ENCODE peak calls at places on chromosomes 1 and 21, in ten cellular contexts. T is esophagus squamous epithelium, N is astrocyte, W is cardiac fibroblast, K is kidney epithelial cell, Z is HFF-Myc, U is breast epithelium, X is psoas muscle, G is fibroblast of lung, Q is dorsolateral prefrontal cortex. C is an unnamed sample.

GRCh38 chr1:41449326-41449921 is 35.1 kb downstream of the EDN2 start:
- DNase-seq in T (no peak), N (no peak), W (no peak), K (no peak), Z (no peak), U (no peak), X (no peak), G (no peak), Q (no peak), C (no peak)

GRCh38 chr1:44696789-44697188 is 22.3 kb downstream of the ARMH1 start:
- DNase-seq in T (no peak), N (no peak), W (no peak), K (no peak), Z (no peak), U (no peak), X (no peak), G (no peak), Q (no peak), C (no peak)

GRCh38 chr1:209529233-209529632 is 54.3 kb upstream of the CAMK1G start:
- DNase-seq in T (no peak), N (no peak), W (no peak), K (no peak), Z (no peak), U (no peak), X (no peak), G (no peak), Q (no peak), C (no peak)

GRCh38 chr1:153202006-153202405 is 1.2 kb upstream of the LELP1 start:
- DNase-seq in T (no peak), N (no peak), W (no peak), K (no peak), Z (no peak), U (no peak), X (no peak), G (no peak), Q (no peak), C (no peak)

GRCh38 chr1:97332716-97333115 is 588.1 kb downstream of the DPYD start:
- DNase-seq in T (no peak), N (peak), W (peak), K (no peak), Z (no peak), U (no peak), X (no peak), G (peak), Q (no peak), C (no peak)

GRCh38 chr1:58779059-58779754 is 4.6 kb downstream of the JUN start:
- DNase-seq in T (no peak), N (peak), W (peak), K (no peak), Z (no peak), U (no peak), X (no peak), G (peak), Q (no peak), C (no peak)

GRCh38 chr1:23419180-23419579 is 5.4 kb downstream of the TCEA3 start:
- DNase-seq in T (no peak), N (no peak), W (no peak), K (no peak), Z (no peak), U (no peak), X (no peak), G (no peak), Q (no peak), C (no peak)

GRCh38 chr1:180489976-180490375 is 12.4 kb downstream of the ACBD6 start:
- DNase-seq in T (no peak), N (no peak), W (no peak), K (no peak), Z (no peak), U (no peak), X (no peak), G (no peak), Q (no peak), C (no peak)

GRCh38 chr1:200240655-200241054 is 169.2 kb downstream of the ZNF281 start:
- DNase-seq in T (no peak), N (no peak), W (peak), K (no peak), Z (no peak), U (no peak), X (no peak), G (no peak), Q (no peak), C (no peak)

GRCh38 chr1:119084651-119085262 is 55.7 kb downstream of the WARS2 start:
- DNase-seq in T (no peak), N (no peak), W (no peak), K (no peak), Z (no peak), U (no peak), X (no peak), G (no peak), Q (no peak), C (no peak)

GRCh38 chr1:203276916-203277535 is 28.3 kb upstream of the BTG2 start:
- DNase-seq in T (no peak), N (no peak), W (no peak), K (no peak), Z (no peak), U (peak), X (peak), G (no peak), Q (no peak), C (no peak)

GRCh38 chr1:220497220-220497756 is 30.6 kb upstream of the MARK1 start:
- DNase-seq in T (no peak), N (no peak), W (no peak), K (no peak), Z (no peak), U (no peak), X (no peak), G (no peak), Q (no peak), C (no peak)

GRCh38 chr1:154726443-154726842 is 118.5 kb upstream of the ADAR start:
- DNase-seq in T (no peak), N (peak), W (no peak), K (no peak), Z (no peak), U (no peak), X (no peak), G (peak), Q (no peak), C (no peak)

GRCh38 chr1:161978011-161978790 is 45.5 kb downstream of the OLFML2B start:
- DNase-seq in T (no peak), N (no peak), W (no peak), K (no peak), Z (no peak), U (no peak), X (no peak), G (no peak), Q (no peak), C (no peak)

GRCh38 chr1:77996734-77997133 is 8.0 kb upstream of the DNAJB4 start:
- DNase-seq in T (no peak), N (no peak), W (no peak), K (no peak), Z (no peak), U (no peak), X (no peak), G (no peak), Q (no peak), C (no peak)

GRCh38 chr21:46071082-46071481 is 26.8 kb upstream of the COL6A2 start:
- DNase-seq in T (no peak), N (no peak), W (no peak), K (no peak), Z (no peak), U (peak), X (peak), G (no peak), Q (no peak), C (peak)

GRCh38 chr1:46689326-46689725 is 17.7 kb downstream of the TEX38 start:
- DNase-seq in T (no peak), N (peak), W (no peak), K (no peak), Z (no peak), U (no peak), X (no peak), G (peak), Q (no peak), C (no peak)

GRCh38 chr1:93773049-93773838 is 91.6 kb upstream of the BCAR3 start:
- DNase-seq in T (no peak), N (no peak), W (no peak), K (no peak), Z (no peak), U (no peak), X (no peak), G (no peak), Q (no peak), C (no peak)

GRCh38 chr21:37237764-37238163 is 29.4 kb downstream of the VPS26C start:
- DNase-seq in T (no peak), N (no peak), W (no peak), K (no peak), Z (no peak), U (no peak), X (no peak), G (no peak), Q (no peak), C (no peak)

GRCh38 chr1:8419172-8419571 is 101.3 kb downstream of the SLC45A1 start:
- DNase-seq in T (no peak), N (no peak), W (peak), K (no peak), Z (no peak), U (no peak), X (no peak), G (no peak), Q (no peak), C (no peak)

GRCh38 chr1:59560807-59561450 is 253.8 kb upstream of the HOOK1 start:
- DNase-seq in T (no peak), N (no peak), W (no peak), K (no peak), Z (no peak), U (no peak), X (no peak), G (no peak), Q (no peak), C (no peak)

GRCh38 chr1:115457295-115457694 is 119.2 kb upstream of the NGF start:
- DNase-seq in T (no peak), N (no peak), W (no peak), K (no peak), Z (no peak), U (no peak), X (no peak), G (peak), Q (no peak), C (no peak)

GRCh38 chr1:167374014-167374413 is 144.3 kb downstream of the CD247 start:
- DNase-seq in T (no peak), N (no peak), W (peak), K (no peak), Z (no peak), U (no peak), X (no peak), G (no peak), Q (no peak), C (no peak)

DNA sequence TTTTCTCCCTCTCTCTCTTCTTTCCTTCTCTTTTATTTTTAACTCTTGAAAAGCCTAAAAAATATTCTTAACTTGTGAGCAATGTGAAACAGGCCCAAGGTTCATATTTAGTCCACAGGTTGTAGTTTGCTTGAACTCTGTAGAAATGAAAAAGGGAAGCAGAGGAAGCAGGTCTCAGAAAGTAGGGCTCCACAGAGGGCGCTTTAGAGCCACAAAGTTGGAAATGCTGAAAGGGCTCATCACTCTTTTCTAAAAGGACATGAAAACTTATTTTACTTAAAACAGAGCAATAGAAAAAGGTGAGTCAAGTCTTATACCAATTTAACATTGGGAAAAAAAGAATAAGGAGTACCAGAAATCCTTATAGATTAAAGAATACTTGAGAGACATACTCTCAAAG is 247.0 kb downstream of the USP25 start:
- DNase-seq in T (no peak), N (no peak), W (peak), K (no peak), Z (no peak), U (no peak), X (no peak), G (no peak), Q (no peak), C (no peak)
- TF ChIP-seq CTCF in T (no peak), N (no peak), W (peak), K (peak), Z (peak), U (no peak), X (no peak), G (peak), Q (no peak), C (peak)

GRCh38 chr1:15948600-15949452 is 27.1 kb downstream of the ZBTB17 start:
- DNase-seq in T (no peak), N (peak), W (peak), K (peak), Z (peak), U (no peak), X (peak), G (peak), Q (no peak), C (no peak)
- TF ChIP-seq CTCF in T (no peak), N (peak), W (no peak), K (peak), Z (no peak), U (no peak), X (no peak), G (no peak), Q (no peak), C (no peak)

DNA sequence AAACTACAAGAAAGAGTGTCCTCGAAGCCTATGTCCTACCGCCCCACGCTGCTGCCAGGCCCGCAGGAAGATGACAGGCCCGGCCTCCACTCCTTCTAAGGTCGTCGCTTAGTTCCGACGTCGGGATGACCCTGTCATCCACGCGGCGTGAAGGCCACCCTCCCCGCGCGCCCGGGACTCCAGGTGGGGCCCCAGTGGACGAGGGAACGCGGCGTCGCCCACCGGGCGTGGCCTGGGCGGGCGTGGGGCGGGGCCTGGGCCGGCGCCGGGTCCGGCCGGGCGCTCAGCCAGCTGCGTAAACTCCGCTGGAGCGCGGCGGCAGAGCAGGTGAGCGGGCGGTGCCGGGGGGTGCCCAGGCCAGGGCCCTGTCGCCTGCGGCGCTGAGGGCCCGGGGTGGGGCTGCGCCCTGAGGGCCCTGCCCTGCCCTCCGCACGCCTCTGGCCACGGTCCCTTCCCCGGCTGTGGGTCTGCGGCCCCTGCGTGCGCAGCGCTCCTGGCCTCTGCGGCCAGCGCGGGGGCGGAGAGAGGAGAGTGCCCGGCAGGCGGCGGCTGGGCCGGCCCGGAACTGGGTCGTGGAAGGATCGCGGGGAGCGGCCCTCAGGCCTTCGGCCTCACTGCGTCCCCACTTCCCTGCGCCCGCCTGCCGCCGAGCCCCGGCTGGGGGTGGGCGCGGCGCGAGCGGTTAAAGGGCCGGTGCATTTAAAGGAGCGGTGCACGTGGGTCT is at the start of gene PSEN2:
- DNase-seq in T (no peak), N (peak), W (peak), K (no peak), Z (no peak), U (peak), X (peak), G (peak), Q (peak), C (peak)
- TF ChIP-seq CTCF in T (peak), N (no peak), W (no peak), K (no peak), Z (peak), U (no peak), X (peak), G (no peak), Q (no peak), C (peak)

DNA sequence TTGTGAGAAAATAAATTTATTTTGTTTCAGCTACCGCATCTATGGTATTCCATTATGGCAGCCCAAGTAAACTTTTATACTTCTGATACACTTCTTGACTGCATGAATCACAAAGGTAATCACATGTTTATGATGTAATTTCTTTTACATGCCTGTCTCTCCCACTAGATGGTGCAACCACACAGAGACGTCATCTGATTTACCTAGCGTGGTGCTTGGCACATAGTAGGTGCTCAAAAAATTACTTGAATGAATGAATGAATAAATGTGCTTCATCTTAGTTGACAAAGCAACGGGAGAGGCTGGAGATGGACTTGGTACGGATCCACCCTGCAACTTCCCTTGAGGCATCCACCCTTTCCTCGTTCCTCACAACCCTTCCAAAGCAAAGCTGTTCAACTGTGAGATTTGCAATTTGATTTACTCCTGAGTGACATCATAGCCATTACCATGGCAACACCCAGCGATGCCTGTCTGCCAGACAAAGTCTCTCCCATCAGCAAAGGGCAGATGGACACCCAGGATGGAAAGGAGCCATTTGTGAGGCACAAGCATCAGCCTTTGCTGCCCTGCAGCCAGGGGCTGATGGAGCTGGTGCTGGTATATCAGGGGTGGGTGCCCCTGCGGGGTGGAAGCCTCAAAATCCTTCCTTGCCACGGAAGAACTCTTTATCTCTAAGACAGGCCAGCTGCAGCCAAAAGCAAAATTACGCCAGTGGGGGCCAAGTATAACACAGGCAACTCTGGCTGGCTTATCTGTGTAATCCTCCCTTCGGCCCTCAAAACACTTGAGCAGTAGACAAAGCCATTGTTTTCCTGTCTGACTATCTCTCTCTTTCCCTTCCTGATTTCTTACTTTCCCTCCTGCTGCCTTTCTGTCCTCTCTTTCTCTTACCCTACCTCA is 18.9 kb upstream of the VWA5B1 start:
- DNase-seq in T (no peak), N (peak), W (peak), K (no peak), Z (no peak), U (no peak), X (no peak), G (no peak), Q (no peak), C (no peak)
- TF ChIP-seq CTCF in T (peak), N (no peak), W (no peak), K (peak), Z (no peak), U (no peak), X (no peak), G (no peak), Q (no peak), C (no peak)

DNA sequence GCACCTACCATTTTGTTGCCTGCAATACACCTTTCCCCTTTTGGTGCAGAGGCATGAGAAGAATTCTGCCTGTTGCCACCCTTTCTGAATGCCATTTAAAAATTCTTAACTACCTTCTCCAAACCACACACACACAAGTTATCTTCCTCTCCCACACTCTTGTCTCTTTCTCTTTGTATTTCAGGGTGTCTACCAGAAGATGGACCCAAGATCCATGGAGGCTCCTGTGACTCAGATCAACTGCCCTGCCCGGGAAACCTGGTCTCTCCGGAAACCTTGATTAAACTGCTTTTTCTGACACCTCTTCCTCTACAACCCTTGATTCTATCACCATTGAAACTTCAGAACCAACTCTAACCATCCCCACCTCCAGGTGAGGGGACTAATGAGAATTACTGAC is 2.4 kb upstream of the TARS2 start:
- DNase-seq in T (no peak), N (peak), W (peak), K (no peak), Z (no peak), U (no peak), X (no peak), G (peak), Q (no peak), C (no peak)
- TF ChIP-seq CTCF in T (peak), N (peak), W (peak), K (peak), Z (peak), U (no peak), X (no peak), G (peak), Q (no peak), C (no peak)

DNA sequence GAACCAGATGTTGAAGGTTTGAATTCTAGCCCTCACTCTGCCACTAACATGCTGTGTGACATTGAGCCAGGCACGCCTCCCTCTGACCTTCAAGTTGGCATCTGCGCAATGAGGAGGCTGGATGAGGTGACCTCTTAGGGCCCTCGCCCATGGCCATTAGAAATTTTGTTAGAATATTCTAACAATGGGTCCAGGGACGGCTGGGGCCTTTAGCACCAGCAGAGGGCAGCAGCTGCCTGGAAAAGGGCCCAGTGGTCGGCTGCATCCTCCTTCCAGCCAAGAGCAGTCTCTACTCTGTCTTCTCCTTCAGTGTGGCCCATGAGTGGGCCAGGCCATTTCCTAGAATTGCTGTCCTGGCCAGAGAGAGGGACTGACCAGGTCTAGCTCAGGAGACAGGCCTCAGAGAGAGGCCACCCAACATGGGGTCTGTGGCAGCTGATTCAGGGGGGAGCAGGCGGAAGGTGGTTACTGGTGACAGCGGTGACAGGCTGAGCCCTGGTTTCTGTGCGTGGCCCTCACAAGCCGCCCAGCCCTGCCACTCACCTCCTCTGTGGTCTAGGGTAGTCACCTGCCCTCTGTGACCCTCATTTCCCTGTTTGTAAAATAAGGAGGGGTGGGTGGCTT is 101.3 kb upstream of the ACTL8 start:
- DNase-seq in T (no peak), N (no peak), W (peak), K (no peak), Z (no peak), U (no peak), X (peak), G (peak), Q (peak), C (peak)
- TF ChIP-seq CTCF in T (peak), N (peak), W (peak), K (peak), Z (peak), U (no peak), X (peak), G (peak), Q (peak), C (peak)